ENCODE peak calls at places on chromosomes 13 and 19, in four cellular contexts. P is PC-9, Z is thoracic aorta, T is right lobe of liver. X is an unnamed sample.

GRCh38 chr13:109655206-109655600 is 131.2 kb downstream of the IRS2 start:
- DNase-seq in P (no peak), Z (no peak), T (no peak), X (no peak)

GRCh38 chr13:93963266-93964131 is 516.0 kb downstream of the DCT start:
- DNase-seq in P (peak; percentile 61), Z (no peak), T (no peak), X (no peak)

GRCh38 chr13:104106705-104107393 is 1040.6 kb upstream of the SLC10A2 start:
- DNase-seq in P (peak; percentile 74), Z (no peak), T (no peak), X (no peak)

GRCh38 chr19:51560339-51560738 is 10.7 kb upstream of the ZNF175 start:
- DNase-seq in P (no peak), Z (no peak), T (no peak), X (no peak)

GRCh38 chr13:91576590-91576989 is 178.2 kb downstream of the GPC5 start:
- DNase-seq in P (no peak), Z (no peak), T (no peak), X (no peak)

GRCh38 chr13:70960841-70961443 is 852.7 kb upstream of the KLHL1 start:
- DNase-seq in P (no peak), Z (no peak), T (no peak), X (no peak)

GRCh38 chr13:26946675-26947342 is 186.2 kb upstream of the GPR12 start:
- DNase-seq in P (peak; percentile 57), Z (no peak), T (no peak), X (no peak)

GRCh38 chr19:1469200-1469935 is 9.6 kb downstream of the C19orf25 start:
- DNase-seq in P (no peak), Z (no peak), T (no peak), X (no peak)

GRCh38 chr19:18007939-18008673 is at the start of gene ARRDC2:
- DNase-seq in P (peak; percentile 69), Z (peak; percentile 76), T (peak; percentile 93), X (peak; percentile 69)

GRCh38 chr19:47651132-47651531 is 42.2 kb downstream of the BICRA start:
- DNase-seq in P (no peak), Z (no peak), T (no peak), X (no peak)

GRCh38 chr19:6794817-6795431 is 22.4 kb downstream of the VAV1 start:
- DNase-seq in P (no peak), Z (no peak), T (no peak), X (no peak)

GRCh38 chr19:41758846-41759245 is 3.5 kb downstream of the CEACAM6 start:
- DNase-seq in P (peak; percentile 87), Z (no peak), T (no peak), X (no peak)

GRCh38 chr13:76991432-76991795 is 467 bp upstream of the CLN5 start:
- DNase-seq in P (no peak), Z (peak; percentile 15), T (no peak), X (no peak)

GRCh38 chr19:51156710-51157109 is 14.6 kb downstream of the SIGLEC7 start:
- DNase-seq in P (no peak), Z (no peak), T (no peak), X (no peak)

GRCh38 chr19:44718441-44719261 is 19.7 kb downstream of the CEACAM16 start:
- DNase-seq in P (peak; percentile 79), Z (peak; percentile 36), T (peak; percentile 86), X (no peak)

GRCh38 chr19:37817180-37817911 is 38.0 kb upstream of the ZNF573 start:
- DNase-seq in P (no peak), Z (peak; percentile 15), T (peak; percentile 61), X (peak; percentile 80)

GRCh38 chr19:932647-933552 is 7.1 kb downstream of the ARID3A start:
- DNase-seq in P (no peak), Z (no peak), T (no peak), X (no peak)

GRCh38 chr13:36778083-36778671 is 40.8 kb upstream of the RFXAP start:
- DNase-seq in P (no peak), Z (no peak), T (no peak), X (no peak)

GRCh38 chr19:56253737-56254136 is 18.8 kb upstream of the EDDM13 start:
- DNase-seq in P (no peak), Z (no peak), T (no peak), X (no peak)

GRCh38 chr13:25859528-25859927 is 192.3 kb downstream of the SHISA2 start:
- DNase-seq in P (no peak), Z (no peak), T (no peak), X (no peak)
- TF ChIP-seq CTCF in P (no peak), Z (no peak), T (no peak), X (no peak)

GRCh38 chr13:99433543-99434075 is 67.7 kb upstream of the TM9SF2 start:
- DNase-seq in P (no peak), Z (no peak), T (no peak), X (no peak)

GRCh38 chr13:99432637-99433542 is 68.4 kb upstream of the TM9SF2 start:
- DNase-seq in P (peak; percentile 86), Z (no peak), T (peak; percentile 60), X (no peak)

GRCh38 chr13:99429670-99430069 is 71.6 kb upstream of the TM9SF2 start:
- DNase-seq in P (no peak), Z (no peak), T (no peak), X (no peak)

GRCh38 chr13:99434258-99434788 is 66.9 kb upstream of the TM9SF2 start:
- DNase-seq in P (no peak), Z (no peak), T (no peak), X (no peak)

GRCh38 chr13:99431927-99432636 is 69.2 kb upstream of the TM9SF2 start:
- DNase-seq in P (no peak), Z (no peak), T (no peak), X (no peak)
- TF ChIP-seq CTCF in P (no peak), Z (no peak), T (no peak), X (no peak)

GRCh38 chr13:113877149-113877990 is 13.5 kb upstream of the GAS6 start:
- DNase-seq in P (no peak), Z (no peak), T (no peak), X (no peak)

GRCh38 chr13:113874579-113875428 is 10.9 kb upstream of the GAS6 start:
- DNase-seq in P (no peak), Z (no peak), T (no peak), X (no peak)

GRCh38 chr13:113875429-113875815 is 11.5 kb upstream of the GAS6 start:
- DNase-seq in P (no peak), Z (no peak), T (no peak), X (no peak)

GRCh38 chr13:113876341-113877148 is 12.7 kb upstream of the GAS6 start:
- DNase-seq in P (no peak), Z (no peak), T (no peak), X (no peak)

DNA sequence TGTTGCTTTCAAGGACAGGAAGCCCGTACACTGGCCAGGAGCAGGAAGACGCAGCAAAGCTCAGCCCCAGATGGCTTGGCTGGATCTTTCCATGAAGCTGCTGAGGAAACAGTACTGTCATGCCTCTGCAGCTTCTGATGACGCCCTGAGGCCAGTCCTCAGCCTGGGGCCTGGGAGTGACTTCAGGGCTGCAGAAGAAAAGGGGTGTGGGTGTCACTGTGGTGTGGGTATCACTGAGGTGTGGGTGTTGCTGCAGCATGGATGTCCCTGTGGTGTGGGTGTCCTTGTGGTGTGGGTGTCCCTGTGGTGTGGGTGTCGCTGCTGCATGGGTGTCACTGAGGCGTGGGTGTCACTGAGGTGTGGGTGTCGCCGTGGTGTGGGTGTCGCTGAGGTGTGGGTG is 12.0 kb upstream of the GAS6 start:
- DNase-seq in P (no peak), Z (no peak), T (no peak), X (no peak)
- TF ChIP-seq CTCF in P (no peak), Z (no peak), T (no peak), X (no peak)

DNA sequence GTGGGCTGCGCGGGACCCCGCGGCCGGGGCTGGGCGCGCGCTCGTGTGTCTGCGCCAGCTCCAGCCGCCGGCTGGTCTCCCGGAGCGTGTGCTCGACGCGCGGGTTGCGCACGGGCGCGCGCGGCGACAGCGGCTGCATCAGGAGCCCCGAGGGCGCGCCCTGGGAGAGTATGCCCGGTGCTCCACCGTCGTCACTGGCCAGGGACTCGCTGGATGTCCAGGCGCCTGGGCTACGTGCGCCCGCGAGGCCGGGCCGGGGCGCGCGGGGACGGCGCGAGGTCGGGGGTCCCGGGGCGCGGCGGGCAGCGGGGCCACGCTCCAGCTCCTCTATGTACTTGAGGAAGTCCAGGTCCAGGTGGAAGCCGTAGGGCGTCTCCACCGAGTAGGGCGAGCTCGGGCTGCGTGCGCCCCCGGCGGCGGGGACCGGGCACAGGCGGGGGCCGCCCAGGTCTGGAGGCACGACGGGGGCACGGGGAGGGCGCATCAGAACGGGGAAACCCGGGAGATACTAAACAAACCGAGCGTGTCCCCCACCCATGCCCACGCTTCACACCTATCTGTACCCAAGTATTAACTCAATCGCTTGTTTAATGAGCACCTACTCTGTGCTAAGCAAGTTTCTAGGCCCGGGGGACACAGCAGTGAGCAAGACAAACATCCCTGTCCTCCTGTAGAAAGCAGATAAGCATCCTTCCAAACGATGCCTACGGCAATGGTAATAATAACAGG is 7.6 kb downstream of the KANK3 start:
- DNase-seq in P (peak; percentile 46), Z (no peak), T (no peak), X (no peak)
- TF ChIP-seq CTCF in P (peak; percentile 58), Z (no peak), T (no peak), X (peak; percentile 47)

GRCh38 chr13:101576452-101576851 is 124.0 kb downstream of the ITGBL1 start:
- DNase-seq in P (peak; percentile 80), Z (no peak), T (no peak), X (no peak)

GRCh38 chr13:101579291-101579802 is 126.9 kb downstream of the ITGBL1 start:
- DNase-seq in P (no peak), Z (no peak), T (no peak), X (no peak)

GRCh38 chr13:101575591-101575990 is 123.1 kb downstream of the ITGBL1 start:
- DNase-seq in P (peak; percentile 43), Z (no peak), T (no peak), X (no peak)

GRCh38 chr13:101572456-101572855 is 120.0 kb downstream of the ITGBL1 start:
- DNase-seq in P (no peak), Z (no peak), T (no peak), X (no peak)

GRCh38 chr13:101576977-101577376 is 124.5 kb downstream of the ITGBL1 start:
- DNase-seq in P (no peak), Z (no peak), T (no peak), X (no peak)
- TF ChIP-seq CTCF in P (peak; percentile 15), Z (no peak), T (peak; percentile 15), X (no peak)

DNA sequence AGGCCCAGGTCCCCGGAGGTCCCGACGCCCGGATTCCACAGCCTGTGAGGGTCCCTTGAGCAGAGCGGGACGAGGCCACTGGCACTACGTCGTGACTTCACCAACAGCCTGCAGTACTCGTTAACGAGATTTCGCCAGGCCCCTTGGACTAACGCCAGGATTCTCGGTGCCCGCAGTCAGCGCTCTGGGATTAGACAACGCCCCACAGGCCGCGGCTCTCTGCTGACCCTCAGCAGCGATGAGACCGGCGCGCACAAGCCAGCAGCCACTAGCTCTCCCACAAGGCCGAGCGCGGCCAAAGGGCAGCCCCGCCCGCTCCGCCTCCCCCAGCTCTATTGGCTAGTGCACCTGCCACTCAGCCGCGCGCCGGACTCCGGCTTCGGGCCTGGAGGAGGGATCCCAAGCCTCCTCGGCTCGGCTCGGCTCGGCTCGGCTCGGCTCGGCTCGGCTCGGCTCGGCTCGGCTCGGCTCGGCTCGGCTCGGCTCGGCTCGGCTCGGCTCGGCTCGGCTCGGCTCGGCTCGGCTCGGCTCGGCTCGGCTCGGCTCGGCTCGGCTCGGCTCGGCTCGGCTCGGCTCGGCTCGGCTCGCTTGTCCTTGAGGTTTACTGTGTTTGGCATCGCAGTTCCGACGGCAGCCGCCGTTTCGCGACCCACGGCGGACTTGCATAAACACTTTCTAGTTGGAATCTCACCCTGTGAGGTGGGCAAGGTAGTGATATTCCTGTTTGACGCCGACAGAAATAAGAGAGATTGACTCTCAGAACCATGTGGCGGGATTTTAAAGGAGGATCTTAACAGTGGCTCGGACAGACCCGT is 231.7 kb upstream of the SERP2 start:
- DNase-seq in P (peak; percentile 91), Z (peak; percentile 91), T (peak; percentile 99), X (peak; percentile 100)
- TF ChIP-seq CTCF in P (no peak), Z (peak; percentile 18), T (no peak), X (peak; percentile 20)

GRCh38 chr19:13825489-13826475 is 30.5 kb downstream of the ZSWIM4 start:
- DNase-seq in P (no peak), Z (no peak), T (no peak), X (no peak)
- TF ChIP-seq CTCF in P (peak; percentile 44), Z (no peak), T (no peak), X (no peak)

X was measured in progenitor cell of endocrine pancreas.